ENCODE peak calls at places on chromosome 22, in six cellular contexts. H is GM04504; P is activated CD4-positive, alpha-beta T cell treated with anti-CD3 and anti-CD28 coated beads, Interleukin-2, amount 50 U/mL, for 24 hours; L is EH; X is CD4-positive, CD25-positive, alpha-beta regulatory T cell; V is stimulated activated CD8-positive, alpha-beta memory T cell treated with anti-CD3 and anti-CD28 coated beads, Interleukin-15, amount 100 ng/mL, for 24 hours. O is an unnamed sample.
A peak's percentile ranks its signal among the peaks of the same experiment; 100 is the strongest.

GRCh38 chr22:49764151-49764581 is 63.5 kb downstream of the BRD1 start:
- DNase-seq in H (peak; percentile 45), P (no peak), V (no peak), X (no peak), L (no peak), O (no peak)

GRCh38 chr22:30890689-30891442 is 77.7 kb downstream of the MORC2 start:
- DNase-seq in P (no peak), X (peak; percentile 40), H (no peak), L (peak; percentile 40), V (no peak), O (no peak)

GRCh38 chr22:19330865-19331418 is 39.4 kb upstream of the CLTCL1 start:
- DNase-seq in X (no peak), P (no peak), V (no peak), H (no peak), L (no peak), O (no peak)

GRCh38 chr22:29172216-29172615 is 33.5 kb upstream of the EMID1 start:
- DNase-seq in X (no peak), P (no peak), H (no peak), V (no peak), L (no peak), O (no peak)

GRCh38 chr22:27686534-27686933 is 115.0 kb downstream of the MN1 start:
- DNase-seq in X (no peak), P (no peak), L (peak; percentile 66), H (no peak), V (no peak), O (peak; percentile 87)

GRCh38 chr22:33986167-33986771 is 66.0 kb upstream of the LARGE1 start:
- DNase-seq in H (no peak), X (no peak), L (no peak), V (no peak), P (no peak), O (no peak)

GRCh38 chr22:17583151-17583550 is 19.9 kb downstream of the SLC25A18 start:
- DNase-seq in P (no peak), V (no peak), X (no peak), H (no peak), L (no peak), O (no peak)

GRCh38 chr22:17802411-17802810 is 28.1 kb upstream of the BID start:
- DNase-seq in V (no peak), H (no peak), P (no peak), X (no peak), L (no peak), O (no peak)

GRCh38 chr22:44570476-44571445 is 72.7 kb upstream of the RTL6 start:
- DNase-seq in H (no peak), X (no peak), L (no peak), V (no peak), P (no peak), O (no peak)

GRCh38 chr22:24068377-24068680 is 57.2 kb downstream of the CABIN1 start:
- DNase-seq in H (no peak), L (no peak), V (no peak), X (no peak), P (no peak), O (no peak)

GRCh38 chr22:29156507-29156906 is 49.2 kb upstream of the EMID1 start:
- DNase-seq in L (peak; percentile 24), X (no peak), V (no peak), P (no peak), H (no peak), O (peak; percentile 64)

GRCh38 chr22:44544523-44545433 is 46.7 kb upstream of the RTL6 start:
- DNase-seq in L (no peak), X (no peak), V (no peak), P (no peak), H (no peak), O (no peak)

GRCh38 chr22:37633082-37633692 is 6.3 kb upstream of the SH3BP1 start:
- DNase-seq in V (no peak), H (no peak), L (no peak), X (peak; percentile 50), P (no peak), O (no peak)

GRCh38 chr22:23068096-23068831 is 2.1 kb upstream of the GNAZ start:
- DNase-seq in H (no peak), X (no peak), P (no peak), V (no peak), L (no peak), O (no peak)

GRCh38 chr22:47329727-47330653 is 567.5 kb downstream of the TBC1D22A start:
- DNase-seq in H (no peak), V (no peak), P (no peak), L (no peak), X (no peak), O (no peak)

GRCh38 chr22:47125603-47126002 is 363.2 kb downstream of the TBC1D22A start:
- DNase-seq in V (no peak), L (peak; percentile 24), X (peak; percentile 8), P (no peak), H (no peak), O (peak; percentile 26)

GRCh38 chr22:44472583-44472982 is 25.4 kb downstream of the RTL6 start:
- DNase-seq in H (no peak), P (no peak), X (no peak), L (no peak), V (no peak), O (no peak)

O was measured in foreskin fibroblast.